ENCODE peak calls at places on chromosome 16, in nine cellular contexts. S is AG08395; Z is Peyer's patch; D is ACHN; M is effector memory CD8-positive, alpha-beta T cell; C is NCI-H460; H is ovary; N is HTR-8/SVneo; O is T-cell. R is an unnamed sample.
A peak's percentile ranks its signal among the peaks of the same experiment; 100 is the strongest.

GRCh38 chr16:56625943-56626654 is 518 bp downstream of the MT1E start:
- DNase-seq in S (peak; percentile 70), Z (peak; percentile 66), D (peak; percentile 55), M (no peak), C (no peak), H (peak; percentile 82), N (no peak), O (no peak), R (peak; percentile 75)

GRCh38 chr16:88352261-88353200 is 30.2 kb upstream of the ZNF469 start:
- DNase-seq in S (no peak), Z (no peak), D (no peak), M (no peak), C (no peak), H (no peak), N (no peak), O (no peak), R (no peak)

GRCh38 chr16:84453061-84453752 is 51.3 kb downstream of the MEAK7 start:
- DNase-seq in S (no peak), Z (peak; percentile 31), D (no peak), M (no peak), C (no peak), H (peak; percentile 25), N (no peak), O (no peak), R (no peak)

GRCh38 chr16:2999929-3000328 is 12.8 kb upstream of the CLDN9 start:
- DNase-seq in S (no peak), Z (no peak), D (no peak), M (no peak), C (no peak), H (no peak), N (no peak), O (no peak), R (no peak)

GRCh38 chr16:2842340-2843000 is 12.4 kb downstream of the ZG16B start:
- DNase-seq in S (no peak), Z (peak; percentile 71), D (no peak), M (peak; percentile 66), C (no peak), H (peak; percentile 78), N (no peak), O (peak; percentile 74), R (peak; percentile 44)

GRCh38 chr16:22967696-22968095 is 153.7 kb downstream of the HS3ST2 start:
- DNase-seq in S (no peak), Z (no peak), D (no peak), M (no peak), C (no peak), H (no peak), N (no peak), O (no peak), R (no peak)

GRCh38 chr16:67546761-67547422 is 15.4 kb upstream of the CTCF start:
- DNase-seq in S (peak; percentile 80), Z (peak; percentile 94), D (peak; percentile 76), M (peak; percentile 64), C (peak; percentile 75), H (peak; percentile 86), N (peak; percentile 81), O (peak; percentile 72), R (peak; percentile 84)

GRCh38 chr16:3038256-3038655 is 1.5 kb upstream of the BICDL2 start:
- DNase-seq in S (no peak), Z (peak; percentile 76), D (no peak), M (no peak), C (no peak), H (no peak), N (no peak), O (no peak), R (no peak)

GRCh38 chr16:30090607-30091332 is 954 bp downstream of the TBX6 start:
- DNase-seq in S (no peak), Z (no peak), D (no peak), M (no peak), C (no peak), H (no peak), N (no peak), O (no peak), R (no peak)

GRCh38 chr16:50123417-50123816 is 29.7 kb upstream of the TENT4B start:
- DNase-seq in S (no peak), Z (no peak), D (no peak), M (no peak), C (no peak), H (no peak), N (no peak), O (no peak), R (no peak)

GRCh38 chr16:89395150-89396142 is 94.9 kb downstream of the ANKRD11 start:
- DNase-seq in S (peak; percentile 99), Z (peak; percentile 90), D (peak; percentile 100), M (no peak), C (peak; percentile 66), H (peak; percentile 91), N (peak; percentile 95), O (no peak), R (peak; percentile 89)

GRCh38 chr16:10980811-10981210 is 36.4 kb downstream of the CLEC16A start:
- DNase-seq in S (no peak), Z (no peak), D (no peak), M (no peak), C (no peak), H (no peak), N (no peak), O (no peak), R (no peak)

GRCh38 chr16:14301150-14302030 is 230.3 kb downstream of the MRTFB start:
- DNase-seq in S (peak; percentile 37), Z (no peak), D (peak; percentile 45), M (no peak), C (no peak), H (peak; percentile 74), N (no peak), O (peak; percentile 45), R (peak; percentile 7)

GRCh38 chr16:17370233-17371013 is 100.3 kb downstream of the XYLT1 start:
- DNase-seq in S (peak; percentile 41), Z (peak; percentile 51), D (no peak), M (no peak), C (no peak), H (no peak), N (no peak), O (no peak), R (peak; percentile 44)

GRCh38 chr16:19375561-19376158 is 42.0 kb upstream of the TMC5 start:
- DNase-seq in S (peak; percentile 70), Z (peak; percentile 76), D (peak; percentile 64), M (peak; percentile 1), C (peak; percentile 48), H (peak; percentile 38), N (peak; percentile 74), O (peak; percentile 2), R (peak; percentile 73)

GRCh38 chr16:64626771-64627170 is 495.1 kb downstream of the CDH11 start:
- DNase-seq in S (no peak), Z (no peak), D (no peak), M (no peak), C (no peak), H (no peak), N (no peak), O (no peak), R (no peak)

GRCh38 chr16:8641671-8642070 is 20.2 kb downstream of the METTL22 start:
- DNase-seq in S (no peak), Z (no peak), D (no peak), M (no peak), C (no peak), H (no peak), N (no peak), O (no peak), R (no peak)

GRCh38 chr16:49643429-49644142 is 212.3 kb downstream of the ZNF423 start:
- DNase-seq in S (peak; percentile 62), Z (no peak), D (no peak), M (no peak), C (no peak), H (no peak), N (no peak), O (no peak), R (peak; percentile 58)

GRCh38 chr16:11251525-11252481 is 4.2 kb downstream of the SOCS1 start:
- DNase-seq in S (peak; percentile 41), Z (peak; percentile 85), D (no peak), M (peak; percentile 66), C (no peak), H (no peak), N (no peak), O (peak; percentile 82), R (no peak)

GRCh38 chr16:27432600-27432957 is 30.6 kb downstream of the IL21R start:
- DNase-seq in S (peak; percentile 81), Z (no peak), D (peak; percentile 47), M (no peak), C (no peak), H (no peak), N (peak; percentile 45), O (no peak), R (no peak)

GRCh38 chr16:76474048-76474447 is 196.8 kb downstream of the CNTNAP4 start:
- DNase-seq in S (no peak), Z (no peak), D (no peak), M (no peak), C (no peak), H (no peak), N (no peak), O (no peak), R (no peak)

GRCh38 chr16:83271123-83271522 is 536.7 kb upstream of the HSBP1 start:
- DNase-seq in S (no peak), Z (no peak), D (no peak), M (no peak), C (no peak), H (no peak), N (no peak), O (no peak), R (no peak)

GRCh38 chr16:61792194-61792904 is 243.9 kb downstream of the CDH8 start:
- DNase-seq in S (peak; percentile 62), Z (no peak), D (peak; percentile 97), M (no peak), C (peak; percentile 80), H (no peak), N (no peak), O (no peak), R (no peak)

GRCh38 chr16:27950488-27950887 is 113.0 kb downstream of the GSG1L start:
- DNase-seq in S (no peak), Z (no peak), D (no peak), M (no peak), C (no peak), H (no peak), N (no peak), O (no peak), R (no peak)

GRCh38 chr16:51818342-51818944 is 667.4 kb upstream of the SALL1 start:
- DNase-seq in S (peak; percentile 58), Z (no peak), D (peak; percentile 69), M (no peak), C (no peak), H (no peak), N (peak; percentile 14), O (no peak), R (peak; percentile 49)

GRCh38 chr16:3819741-3820724 is 60.5 kb downstream of the CREBBP start:
- DNase-seq in S (peak; percentile 86), Z (no peak), D (peak; percentile 90), M (peak; percentile 25), C (peak; percentile 59), H (peak; percentile 49), N (peak; percentile 77), O (peak; percentile 23), R (peak; percentile 96)